ENCODE peak calls at places on chromosome X, in nine cellular contexts. One of them, this sample, is unnamed. For H3K4me1, the result is how much of the 10 kb centered on the place peaks cover.

GRCh38 chrX:29535212-29536162 is 679.9 kb upstream of the MAGEB2 start:
- DNase-seq in right lobe of liver: no peak
- DNase-seq in adrenal gland: no peak
- DNase-seq in heart left ventricle: no peak
- DNase-seq in lower lobe of right lung: no peak
- DNase-seq in thoracic aorta: no peak
- DNase-seq in ovary: no peak
- DNase-seq in lung: no peak
- DNase-seq in neural progenitor cell: no peak
- DNase-seq in this sample: no peak

GRCh38 chrX:132842839-132843238 is 115.6 kb downstream of the HS6ST2 start:
- DNase-seq in lower lobe of right lung: no peak
- DNase-seq in adrenal gland: no peak
- DNase-seq in neural progenitor cell: no peak
- DNase-seq in heart left ventricle: no peak
- DNase-seq in right lobe of liver: no peak
- DNase-seq in thoracic aorta: no peak
- DNase-seq in ovary: no peak
- DNase-seq in lung: no peak
- DNase-seq in this sample: no peak

GRCh38 chrX:1727531-1728027 is 112.7 kb downstream of the ASMT start:
- DNase-seq in adrenal gland: peak
- DNase-seq in right lobe of liver: no peak
- DNase-seq in ovary: no peak
- DNase-seq in heart left ventricle: no peak
- DNase-seq in lung: no peak
- DNase-seq in lower lobe of right lung: no peak
- DNase-seq in thoracic aorta: no peak
- DNase-seq in neural progenitor cell: no peak
- DNase-seq in this sample: no peak

GRCh38 chrX:77347572-77347971 is 99.6 kb upstream of the FGF16 start:
- DNase-seq in ovary: no peak
- DNase-seq in adrenal gland: no peak
- DNase-seq in neural progenitor cell: peak
- DNase-seq in lung: no peak
- DNase-seq in heart left ventricle: no peak
- DNase-seq in thoracic aorta: no peak
- DNase-seq in lower lobe of right lung: no peak
- DNase-seq in right lobe of liver: no peak
- DNase-seq in this sample: no peak

GRCh38 chrX:109880629-109881028 is 122.3 kb upstream of the TMEM164 start:
- DNase-seq in lung: no peak
- DNase-seq in heart left ventricle: no peak
- DNase-seq in neural progenitor cell: no peak
- DNase-seq in adrenal gland: peak
- DNase-seq in thoracic aorta: no peak
- DNase-seq in lower lobe of right lung: peak
- DNase-seq in ovary: no peak
- DNase-seq in right lobe of liver: no peak
- DNase-seq in this sample: no peak

GRCh38 chrX:94265323-94265722 is 591.3 kb downstream of the FAM133A start:
- DNase-seq in lung: no peak
- DNase-seq in ovary: no peak
- DNase-seq in neural progenitor cell: no peak
- DNase-seq in lower lobe of right lung: no peak
- DNase-seq in right lobe of liver: no peak
- DNase-seq in heart left ventricle: no peak
- DNase-seq in adrenal gland: no peak
- DNase-seq in thoracic aorta: no peak
- DNase-seq in this sample: no peak

GRCh38 chrX:24372021-24372763 is 11.8 kb downstream of the SUPT20HL1 start:
- DNase-seq in lower lobe of right lung: no peak
- DNase-seq in thoracic aorta: no peak
- DNase-seq in adrenal gland: no peak
- DNase-seq in neural progenitor cell: peak
- DNase-seq in right lobe of liver: no peak
- DNase-seq in heart left ventricle: no peak
- DNase-seq in lung: no peak
- DNase-seq in ovary: no peak
- DNase-seq in this sample: no peak

GRCh38 chrX:152899874-152900719 is 2.2 kb downstream of the ZNF185 start:
- DNase-seq in lower lobe of right lung: no peak
- DNase-seq in thoracic aorta: no peak
- DNase-seq in lung: no peak
- DNase-seq in adrenal gland: peak
- DNase-seq in right lobe of liver: peak
- DNase-seq in heart left ventricle: no peak
- DNase-seq in ovary: no peak
- DNase-seq in neural progenitor cell: no peak
- DNase-seq in this sample: no peak

GRCh38 chrX:545488-545887 is 85.1 kb upstream of the SHOX start:
- DNase-seq in lower lobe of right lung: no peak
- DNase-seq in adrenal gland: no peak
- DNase-seq in neural progenitor cell: peak
- DNase-seq in lung: no peak
- DNase-seq in thoracic aorta: no peak
- DNase-seq in ovary: no peak
- DNase-seq in heart left ventricle: no peak
- DNase-seq in right lobe of liver: no peak
- DNase-seq in this sample: no peak

GRCh38 chrX:117839544-117839943 is 277.1 kb downstream of the KLHL13 start:
- DNase-seq in lower lobe of right lung: no peak
- DNase-seq in neural progenitor cell: no peak
- DNase-seq in ovary: no peak
- DNase-seq in thoracic aorta: no peak
- DNase-seq in heart left ventricle: no peak
- DNase-seq in right lobe of liver: no peak
- DNase-seq in adrenal gland: no peak
- DNase-seq in lung: no peak
- DNase-seq in this sample: no peak

DNA sequence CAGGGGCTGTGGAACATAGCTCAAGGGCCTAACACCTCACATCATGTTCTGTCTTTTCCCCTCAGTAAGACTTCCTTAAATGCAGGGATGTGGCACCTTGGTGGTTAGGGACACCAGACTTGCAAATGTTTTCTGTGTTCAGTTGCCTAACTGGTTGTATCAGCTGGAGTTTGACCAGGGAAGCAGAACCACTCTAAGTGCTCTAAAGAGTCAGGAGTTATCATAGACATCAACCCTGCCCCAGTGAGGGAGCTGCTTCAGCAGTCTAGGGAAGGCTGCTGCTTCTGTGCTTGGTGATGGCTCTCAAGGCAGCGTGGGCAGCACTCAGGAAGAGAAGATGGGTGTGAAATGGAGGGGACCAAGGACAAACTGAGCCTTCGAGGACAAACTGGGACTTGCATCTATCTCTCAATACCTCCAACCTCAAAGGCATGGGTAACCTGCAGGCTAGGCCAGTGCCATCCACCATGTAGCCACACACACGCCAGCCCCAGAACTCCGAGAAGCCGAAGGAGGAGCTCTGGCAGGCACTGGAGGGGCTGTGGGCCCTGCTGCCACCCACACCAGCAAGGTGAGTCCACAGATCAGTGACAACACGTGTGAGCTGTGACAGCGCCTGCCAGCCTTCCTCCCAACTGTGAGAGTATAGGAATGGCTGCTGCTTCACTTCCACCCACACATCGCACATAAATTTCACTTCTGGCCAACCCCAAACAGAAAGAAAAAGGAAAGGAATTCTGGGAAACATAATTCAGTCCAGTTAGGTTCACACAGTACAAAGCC is 422.8 kb downstream of the BCOR start:
- DNase-seq in neural progenitor cell: no peak
- DNase-seq in ovary: no peak
- DNase-seq in lung: no peak
- DNase-seq in thoracic aorta: no peak
- DNase-seq in heart left ventricle: no peak
- DNase-seq in right lobe of liver: no peak
- DNase-seq in lower lobe of right lung: no peak
- DNase-seq in adrenal gland: no peak
- DNase-seq in this sample: no peak
- H3K4me1 ChIP-seq in neural progenitor cell: under half
- H3K4me1 ChIP-seq in ovary: under half
- H3K4me1 ChIP-seq in lung: under half
- H3K4me1 ChIP-seq in thoracic aorta: under half
- H3K4me1 ChIP-seq in heart left ventricle: under half
- H3K4me1 ChIP-seq in right lobe of liver: under half
- H3K4me1 ChIP-seq in lower lobe of right lung: under half
- H3K4me1 ChIP-seq in adrenal gland: under half
- H3K4me1 ChIP-seq in this sample: under half

DNA sequence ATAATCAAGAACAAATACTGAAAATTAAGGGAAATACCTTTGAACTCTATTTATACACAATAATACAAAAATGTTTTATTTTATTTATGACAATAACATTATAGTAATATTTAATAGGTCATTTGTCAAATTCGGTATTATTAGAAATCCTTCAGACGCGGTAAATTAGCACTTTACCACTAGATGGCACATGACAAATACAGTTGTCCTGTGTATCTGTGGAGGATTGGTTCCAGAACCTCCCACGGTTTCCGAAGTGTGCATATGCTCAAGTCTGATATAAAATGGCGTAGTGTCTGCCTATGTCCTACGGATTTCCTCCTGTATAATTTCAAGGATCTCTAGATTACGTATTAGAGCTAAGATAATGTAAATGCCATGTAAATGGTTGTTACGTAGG is 8.1 kb upstream of the LINC00632 start:
- DNase-seq in lung: no peak
- DNase-seq in neural progenitor cell: no peak
- DNase-seq in right lobe of liver: no peak
- DNase-seq in adrenal gland: no peak
- DNase-seq in heart left ventricle: no peak
- DNase-seq in ovary: no peak
- DNase-seq in lower lobe of right lung: no peak
- DNase-seq in thoracic aorta: no peak
- DNase-seq in this sample: no peak
- TF ChIP-seq CTCF in lung: peak
- TF ChIP-seq CTCF in neural progenitor cell: peak
- TF ChIP-seq CTCF in right lobe of liver: peak
- TF ChIP-seq CTCF in adrenal gland: peak
- TF ChIP-seq CTCF in heart left ventricle: peak
- TF ChIP-seq CTCF in ovary: no peak
- TF ChIP-seq CTCF in lower lobe of right lung: peak
- TF ChIP-seq CTCF in thoracic aorta: peak
- TF ChIP-seq CTCF in this sample: no peak

DNA sequence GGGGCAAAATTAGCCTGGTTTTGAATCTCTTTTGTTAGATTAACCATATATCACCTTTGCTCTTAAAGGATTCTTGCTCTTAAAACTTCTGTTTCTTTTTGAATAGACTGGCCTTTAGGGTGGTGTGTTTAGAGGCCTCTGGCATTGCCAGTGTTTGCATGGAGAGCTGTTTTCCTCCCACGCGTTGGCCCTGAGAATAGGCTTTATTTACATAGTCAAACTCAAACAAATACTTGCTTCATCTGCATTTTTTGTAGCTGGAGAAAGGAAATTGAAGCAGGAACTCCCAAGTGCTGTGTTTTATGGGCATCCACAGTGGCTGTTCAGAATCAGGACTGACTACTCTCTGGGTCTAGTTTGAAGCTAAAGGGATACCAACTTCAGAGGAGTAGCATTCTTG is 2.7 kb downstream of the SHROOM2 start:
- DNase-seq in right lobe of liver: no peak
- DNase-seq in lung: peak
- DNase-seq in ovary: peak
- DNase-seq in adrenal gland: no peak
- DNase-seq in thoracic aorta: no peak
- DNase-seq in neural progenitor cell: no peak
- DNase-seq in lower lobe of right lung: no peak
- DNase-seq in heart left ventricle: no peak
- DNase-seq in this sample: no peak
- H3K4me3 ChIP-seq in right lobe of liver: no peak
- H3K4me3 ChIP-seq in lung: no peak
- H3K4me3 ChIP-seq in ovary: no peak
- H3K4me3 ChIP-seq in adrenal gland: no peak
- H3K4me3 ChIP-seq in thoracic aorta: no peak
- H3K4me3 ChIP-seq in neural progenitor cell: peak
- H3K4me3 ChIP-seq in lower lobe of right lung: no peak
- H3K4me3 ChIP-seq in heart left ventricle: no peak
- H3K4me3 ChIP-seq in this sample: no peak

DNA sequence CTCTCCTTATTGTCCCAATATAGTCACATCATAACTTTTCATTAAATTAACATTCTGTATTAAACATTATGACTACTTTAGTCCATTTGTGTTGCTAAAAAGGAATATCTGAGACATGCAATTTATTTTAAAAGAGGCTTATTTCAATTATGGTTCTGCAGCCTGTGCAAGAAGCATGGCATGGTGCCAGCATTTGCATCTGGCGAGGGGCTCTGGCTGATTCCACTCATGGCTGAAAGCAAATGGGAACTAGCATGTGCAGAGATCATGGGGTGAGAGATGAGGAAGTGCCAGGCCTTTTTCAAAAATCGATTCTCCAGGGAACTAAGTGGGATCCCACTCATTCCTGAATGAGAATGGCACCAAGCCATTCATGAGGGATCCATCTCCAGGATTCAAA is 476.3 kb upstream of the RPS6KA3 start:
- DNase-seq in adrenal gland: peak
- DNase-seq in heart left ventricle: no peak
- DNase-seq in neural progenitor cell: no peak
- DNase-seq in thoracic aorta: no peak
- DNase-seq in lung: no peak
- DNase-seq in ovary: no peak
- DNase-seq in lower lobe of right lung: no peak
- DNase-seq in right lobe of liver: no peak
- DNase-seq in this sample: no peak
- H3K4me1 ChIP-seq in adrenal gland: under half
- H3K4me1 ChIP-seq in heart left ventricle: under half
- H3K4me1 ChIP-seq in neural progenitor cell: under half
- H3K4me1 ChIP-seq in thoracic aorta: under half
- H3K4me1 ChIP-seq in lung: under half
- H3K4me1 ChIP-seq in ovary: under half
- H3K4me1 ChIP-seq in lower lobe of right lung: under half
- H3K4me1 ChIP-seq in right lobe of liver: under half
- H3K4me1 ChIP-seq in this sample: under half

This sample was measured in heart right ventricle.